ENCODE peak calls at places on chromosome 2, in ten cellular contexts. X is breast epithelium; V is HS-27A; M is NAMALWA; C is ELF-1; R is stimulated activated CD4-positive, alpha-beta T cell treated with anti-CD3 and anti-CD28 coated beads, Interleukin-1b, Interleukin-23, amount 100 ng/mL, for 24 hours; G is H7; U is psoas muscle; A is endothelial cell; F is Caki2. S is an unnamed sample.
A peak's percentile ranks its signal among the peaks of the same experiment; 100 is the strongest.

GRCh38 chr2:84830095-84830494 is 50.8 kb downstream of the TRABD2A start:
- DNase-seq in X (no peak), V (no peak), M (no peak), C (peak; percentile 52), R (no peak), G (no peak), U (peak; percentile 61), A (no peak), F (peak; percentile 66), S (peak; percentile 68)

GRCh38 chr2:42895134-42895795 is 102.9 kb upstream of the HAAO start:
- DNase-seq in X (no peak), V (no peak), M (no peak), C (no peak), R (no peak), G (no peak), U (no peak), A (no peak), F (no peak), S (no peak)

GRCh38 chr2:102258386-102259074 is 52.8 kb upstream of the IL1RL1 start:
- DNase-seq in X (no peak), V (peak; percentile 56), M (no peak), C (no peak), R (no peak), G (no peak), U (no peak), A (no peak), F (peak; percentile 37), S (peak; percentile 47)

GRCh38 chr2:173884403-173884802 is 80.8 kb downstream of the SP3 start:
- DNase-seq in X (peak; percentile 56), V (peak; percentile 4), M (peak; percentile 41), C (peak; percentile 27), R (no peak), G (peak; percentile 52), U (peak; percentile 58), A (peak; percentile 53), F (no peak), S (peak; percentile 63)

GRCh38 chr2:75173746-75174145 is 25.6 kb downstream of the TACR1 start:
- DNase-seq in X (no peak), V (no peak), M (no peak), C (peak; percentile 44), R (no peak), G (no peak), U (no peak), A (no peak), F (no peak), S (no peak)

GRCh38 chr2:213187833-213188532 is 36.6 kb upstream of the IKZF2 start:
- DNase-seq in X (no peak), V (peak; percentile 73), M (no peak), C (peak; percentile 92), R (no peak), G (peak; percentile 57), U (no peak), A (peak; percentile 28), F (peak; percentile 19), S (peak; percentile 98)

GRCh38 chr2:175462246-175462645 is 280.7 kb upstream of the ATP5MC3 start:
- DNase-seq in X (no peak), V (no peak), M (no peak), C (no peak), R (no peak), G (no peak), U (no peak), A (no peak), F (no peak), S (no peak)

GRCh38 chr2:129732630-129733026 is 246.8 kb upstream of the RAB6C start:
- DNase-seq in X (peak; percentile 31), V (no peak), M (no peak), C (no peak), R (no peak), G (no peak), U (no peak), A (no peak), F (no peak), S (no peak)

GRCh38 chr2:1988049-1988448 is 243.7 kb upstream of the PXDN start:
- DNase-seq in X (no peak), V (no peak), M (no peak), C (no peak), R (no peak), G (no peak), U (no peak), A (no peak), F (no peak), S (no peak)

GRCh38 chr2:68912732-68913131 is 40.0 kb downstream of the GKN2 start:
- DNase-seq in X (no peak), V (no peak), M (no peak), C (no peak), R (no peak), G (no peak), U (no peak), A (no peak), F (no peak), S (no peak)

GRCh38 chr2:53740170-53740569 is 27.4 kb upstream of the CHAC2 start:
- DNase-seq in X (no peak), V (no peak), M (peak; percentile 29), C (no peak), R (no peak), G (peak; percentile 6), U (no peak), A (no peak), F (no peak), S (peak; percentile 42)

GRCh38 chr2:25397777-25398176 is 56.1 kb upstream of the DNMT3A start:
- DNase-seq in X (no peak), V (no peak), M (no peak), C (no peak), R (no peak), G (no peak), U (no peak), A (no peak), F (no peak), S (no peak)

GRCh38 chr2:19697131-19697530 is 204.7 kb downstream of the TTC32 start:
- DNase-seq in X (no peak), V (no peak), M (no peak), C (no peak), R (no peak), G (no peak), U (no peak), A (no peak), F (no peak), S (no peak)

GRCh38 chr2:84875213-84875560 is 5.7 kb downstream of the TRABD2A start:
- DNase-seq in X (no peak), V (no peak), M (no peak), C (peak; percentile 29), R (no peak), G (no peak), U (no peak), A (no peak), F (no peak), S (no peak)

GRCh38 chr2:120320318-120320851 is 25.6 kb upstream of the INHBB start:
- DNase-seq in X (no peak), V (no peak), M (no peak), C (no peak), R (no peak), G (no peak), U (no peak), A (no peak), F (no peak), S (no peak)

GRCh38 chr2:158498043-158498748 is 41.4 kb downstream of the PKP4 start:
- DNase-seq in X (no peak), V (no peak), M (no peak), C (no peak), R (no peak), G (no peak), U (no peak), A (no peak), F (no peak), S (no peak)

GRCh38 chr2:234102112-234102511 is 51.6 kb downstream of the SPP2 start:
- DNase-seq in X (no peak), V (no peak), M (no peak), C (peak; percentile 5), R (no peak), G (peak; percentile 18), U (no peak), A (no peak), F (no peak), S (no peak)

GRCh38 chr2:217799553-217800432 is 203.0 kb downstream of the TNS1 start:
- DNase-seq in X (peak; percentile 45), V (no peak), M (no peak), C (no peak), R (no peak), G (peak; percentile 17), U (peak; percentile 62), A (no peak), F (no peak), S (no peak)

GRCh38 chr2:110103060-110103961 is 12.3 kb downstream of the MALL start:
- DNase-seq in X (no peak), V (no peak), M (no peak), C (no peak), R (no peak), G (no peak), U (no peak), A (no peak), F (no peak), S (no peak)

GRCh38 chr2:71452565-71452964 is 796 bp upstream of the DYSF start:
- DNase-seq in X (no peak), V (no peak), M (peak; percentile 50), C (peak; percentile 79), R (no peak), G (peak; percentile 75), U (peak; percentile 90), A (peak; percentile 53), F (no peak), S (peak; percentile 82)

GRCh38 chr2:53787911-53788289 is 1.1 kb downstream of the ERLEC1 start:
- DNase-seq in X (no peak), V (no peak), M (no peak), C (no peak), R (no peak), G (no peak), U (no peak), A (no peak), F (peak; percentile 15), S (no peak)

GRCh38 chr2:237996041-237996593 is 29.3 kb downstream of the UBE2F start:
- DNase-seq in X (no peak), V (no peak), M (no peak), C (no peak), R (no peak), G (no peak), U (no peak), A (no peak), F (peak; percentile 3), S (no peak)

GRCh38 chr2:71710805-71711469 is 257.6 kb downstream of the DYSF start:
- DNase-seq in X (no peak), V (no peak), M (no peak), C (no peak), R (no peak), G (no peak), U (no peak), A (no peak), F (no peak), S (no peak)

GRCh38 chr2:35973737-35974132 is 381.8 kb upstream of the CRIM1 start:
- DNase-seq in X (no peak), V (no peak), M (no peak), C (no peak), R (no peak), G (no peak), U (no peak), A (peak; percentile 36), F (no peak), S (no peak)

GRCh38 chr2:8402222-8402621 is 279.6 kb upstream of the ID2 start:
- DNase-seq in X (no peak), V (no peak), M (no peak), C (no peak), R (no peak), G (no peak), U (no peak), A (no peak), F (no peak), S (no peak)

GRCh38 chr2:240170354-240170735 is 29.9 kb upstream of the OTOS start:
- DNase-seq in X (no peak), V (no peak), M (no peak), C (peak; percentile 44), R (no peak), G (peak; percentile 63), U (no peak), A (no peak), F (no peak), S (no peak)

GRCh38 chr2:79993144-79993543 is 311.4 kb downstream of the LRRTM1 start:
- DNase-seq in X (no peak), V (no peak), M (no peak), C (no peak), R (no peak), G (no peak), U (no peak), A (no peak), F (peak; percentile 77), S (no peak)

GRCh38 chr2:240722796-240723735 is 31.4 kb downstream of the AQP12A start:
- DNase-seq in X (no peak), V (no peak), M (no peak), C (no peak), R (no peak), G (no peak), U (no peak), A (no peak), F (no peak), S (no peak)